ENCODE peak calls at places on chromosomes 16 and 17, in six cellular contexts. I is K562, Z is A549, Y is HepG2, E is GM12878, X is endothelial cell of umbilical vein. D is an unnamed sample.

GRCh38 chr16:57663917-57664661 is 4.0 kb upstream of the ADGRG3 start:
- DNase-seq in E (no peak), Z (no peak), I (no peak), X (no peak), Y (peak; percentile 38), D (no peak)

GRCh38 chr17:46769531-46770438 is 48.7 kb downstream of the WNT3 start:
- DNase-seq in X (no peak), I (no peak), Y (no peak), E (no peak), Z (no peak), D (no peak)

GRCh38 chr17:20930065-20930760 is 112.6 kb downstream of the USP22 start:
- DNase-seq in X (no peak), Y (no peak), E (no peak), Z (no peak), I (no peak), D (no peak)

GRCh38 chr17:13597723-13598347 is 3.9 kb downstream of the HS3ST3A1 start:
- DNase-seq in E (no peak), X (peak; percentile 27), I (no peak), Y (peak; percentile 45), Z (peak; percentile 59), D (peak; percentile 74)

GRCh38 chr17:78414178-78415162 is 36.0 kb downstream of the PGS1 start:
- DNase-seq in Y (no peak), Z (no peak), I (no peak), X (no peak), E (no peak), D (no peak)

GRCh38 chr17:68048996-68049395 is 13.5 kb downstream of the KPNA2 start:
- DNase-seq in E (no peak), I (peak; percentile 23), Y (no peak), Z (peak; percentile 31), X (peak; percentile 23), D (peak; percentile 33)

GRCh38 chr16:27724491-27724878 is 174.5 kb downstream of the KATNIP start:
- DNase-seq in E (no peak), X (no peak), Y (no peak), I (no peak), Z (no peak), D (no peak)

GRCh38 chr17:72515291-72516065 is 394.7 kb downstream of the SOX9 start:
- DNase-seq in Z (no peak), E (peak; percentile 77), X (no peak), Y (no peak), I (no peak), D (no peak)

GRCh38 chr17:35713069-35713728 is 18.2 kb upstream of the RASL10B start:
- DNase-seq in I (no peak), X (peak; percentile 98), E (no peak), Y (peak; percentile 87), Z (no peak), D (no peak)

GRCh38 chr17:45282683-45283644 is 21.1 kb upstream of the SPATA32 start:
- DNase-seq in X (no peak), Z (no peak), Y (no peak), I (no peak), E (no peak), D (no peak)

GRCh38 chr16:49618955-49619354 is 237.0 kb downstream of the ZNF423 start:
- DNase-seq in Z (no peak), X (no peak), I (no peak), E (no peak), Y (no peak), D (no peak)

GRCh38 chr17:15453246-15453645 is 14.2 kb downstream of the CDRT4 start:
- DNase-seq in Y (no peak), Z (no peak), X (peak; percentile 34), I (no peak), E (no peak), D (no peak)

GRCh38 chr16:88677721-88678120 is 8.6 kb downstream of the SNAI3 start:
- DNase-seq in E (no peak), Y (no peak), X (no peak), I (no peak), Z (no peak), D (no peak)

GRCh38 chr17:18109935-18110334 is 1.4 kb downstream of the MYO15A start:
- DNase-seq in Y (no peak), I (no peak), Z (no peak), E (no peak), X (no peak), D (no peak)

GRCh38 chr17:34755981-34756669 is 176.7 kb downstream of the TMEM132E start:
- DNase-seq in Y (no peak), I (no peak), Z (no peak), E (no peak), X (no peak), D (no peak)

GRCh38 chr16:61721561-61721960 is 314.7 kb downstream of the CDH8 start:
- DNase-seq in E (no peak), Z (no peak), X (no peak), I (no peak), Y (no peak), D (no peak)

GRCh38 chr16:76946879-76947278 is 244.1 kb upstream of the MON1B start:
- DNase-seq in Z (peak; percentile 92), E (no peak), X (no peak), Y (peak; percentile 20), I (peak; percentile 23), D (peak; percentile 70)

GRCh38 chr17:41589301-41589700 is 2.6 kb upstream of the KRT14 start:
- DNase-seq in I (no peak), E (no peak), Y (no peak), X (no peak), Z (no peak), D (no peak)

GRCh38 chr16:50036426-50036825 is 11.4 kb downstream of the CNEP1R1 start:
- DNase-seq in Y (no peak), Z (no peak), I (no peak), X (no peak), E (no peak), D (no peak)

DNA sequence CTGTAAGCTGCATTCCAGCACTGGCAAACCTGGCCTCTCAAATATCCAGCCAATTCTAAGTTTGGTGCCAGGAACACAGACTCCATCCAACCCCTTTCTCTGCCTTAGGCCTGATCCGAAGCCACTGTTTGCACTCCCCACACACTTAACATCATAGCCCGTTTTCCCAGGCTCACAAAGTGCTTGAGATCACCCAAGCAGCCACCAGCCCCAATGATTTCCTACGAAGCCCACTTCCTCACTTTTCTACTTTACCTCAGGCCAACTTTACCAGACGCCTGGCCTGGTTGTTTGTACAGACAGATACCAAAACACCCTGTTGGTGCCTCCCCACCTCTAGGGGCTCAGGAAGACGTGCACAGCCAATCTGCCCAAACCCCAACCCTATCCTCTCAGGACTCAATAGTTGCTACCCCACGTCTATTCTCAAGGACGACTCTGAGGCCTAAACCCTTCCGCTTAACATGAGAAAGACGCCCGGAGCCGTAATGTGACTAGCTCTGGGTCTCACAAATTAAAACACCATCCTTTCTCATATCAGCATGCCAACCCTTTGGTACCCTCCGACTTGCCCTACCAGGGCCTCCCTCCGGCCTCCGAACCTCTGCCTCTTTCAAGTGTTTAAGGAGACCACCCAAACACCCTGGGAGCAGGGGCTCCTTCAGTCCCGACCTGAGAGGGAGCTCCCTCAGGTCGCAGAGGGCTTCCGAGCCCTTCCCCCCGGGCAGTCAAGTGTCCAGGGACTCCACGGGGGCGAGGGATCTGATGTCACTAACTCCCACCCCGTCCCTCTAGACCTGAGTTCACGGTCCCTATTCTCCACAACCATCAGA is 3.4 kb upstream of the PER1 start:
- DNase-seq in I (no peak), E (no peak), Z (no peak), Y (no peak), X (no peak), D (no peak)
- TF ChIP-seq MYC in I (no peak), E (no peak), Z (no peak), Y (no peak), X (no peak), D (no peak)

GRCh38 chr17:42928714-42929496 is 28.3 kb downstream of the G6PC1 start:
- DNase-seq in E (peak; percentile 45), Z (peak; percentile 93), Y (peak; percentile 92), I (peak; percentile 88), X (peak; percentile 81), D (peak; percentile 96)
- TF ChIP-seq MYC in E (no peak), Z (no peak), Y (no peak), I (no peak), X (no peak), D (no peak)

GRCh38 chr17:76421054-76421427 is 31.9 kb downstream of the UBE2O start:
- DNase-seq in Y (no peak), E (no peak), Z (no peak), I (no peak), X (no peak), D (no peak)

GRCh38 chr17:76422406-76422805 is 30.5 kb downstream of the UBE2O start:
- DNase-seq in E (no peak), Z (no peak), I (no peak), X (no peak), Y (no peak), D (no peak)

GRCh38 chr17:76422860-76423259 is 30.1 kb downstream of the UBE2O start:
- DNase-seq in X (no peak), Y (no peak), I (no peak), Z (no peak), E (no peak), D (no peak)

GRCh38 chr17:76419576-76420245 is 33.2 kb downstream of the UBE2O start:
- DNase-seq in I (no peak), X (no peak), E (no peak), Y (no peak), Z (no peak), D (no peak)

GRCh38 chr17:76420356-76421053 is 32.4 kb downstream of the UBE2O start:
- DNase-seq in E (no peak), Z (no peak), I (no peak), X (no peak), Y (no peak), D (no peak)
- TF ChIP-seq MYC in E (no peak), Z (no peak), I (no peak), X (no peak), Y (no peak), D (no peak)

GRCh38 chr17:50203589-50204345 is 2.3 kb upstream of the COL1A1 start:
- DNase-seq in I (no peak), X (no peak), Y (no peak), E (no peak), Z (no peak), D (no peak)

GRCh38 chr17:50206604-50207293 is 5.3 kb upstream of the COL1A1 start:
- DNase-seq in X (no peak), I (peak; percentile 51), E (no peak), Z (no peak), Y (no peak), D (peak; percentile 30)

GRCh38 chr17:50204431-50204830 is 3.0 kb upstream of the COL1A1 start:
- DNase-seq in Y (no peak), Z (no peak), E (no peak), X (no peak), I (no peak), D (no peak)

GRCh38 chr17:50205931-50206505 is 4.6 kb upstream of the COL1A1 start:
- DNase-seq in X (no peak), Y (no peak), E (no peak), I (no peak), Z (no peak), D (no peak)

GRCh38 chr17:50205111-50205821 is 3.8 kb upstream of the COL1A1 start:
- DNase-seq in Z (no peak), E (no peak), I (peak; percentile 49), X (no peak), Y (no peak), D (no peak)
- TF ChIP-seq MYC in Z (no peak), E (no peak), I (no peak), X (no peak), Y (no peak), D (no peak)